ENCODE peak calls at places on chromosome 9, in ten cellular contexts. K, E, X, W, F, G, Y, C, H and S are unnamed samples.

GRCh38 chr9:6068983-6069382 is 53.6 kb upstream of the RANBP6 start:
- DNase-seq in K (no peak), E (no peak), F (no peak), C (no peak), X (no peak), H (no peak), G (no peak), Y (no peak), W (no peak), S (no peak)

GRCh38 chr9:131755541-131756198 is 15.8 kb upstream of the RAPGEF1 start:
- DNase-seq in H (peak; percentile 74), E (peak; percentile 89), K (peak; percentile 90), W (peak; percentile 73), X (peak; percentile 84), G (peak; percentile 79), C (peak; percentile 61), F (peak; percentile 90), Y (peak; percentile 95), S (peak; percentile 70)

GRCh38 chr9:127904518-127904887 is 5.1 kb upstream of the ST6GALNAC6 start:
- DNase-seq in G (no peak), H (peak; percentile 60), F (no peak), W (no peak), X (peak; percentile 49), Y (peak; percentile 69), E (peak; percentile 29), K (no peak), C (no peak), S (peak; percentile 50)

GRCh38 chr9:127586537-127586936 is 25.5 kb upstream of the STXBP1 start:
- DNase-seq in F (peak; percentile 87), Y (peak; percentile 92), G (peak; percentile 65), C (no peak), X (peak; percentile 86), K (peak; percentile 76), H (peak; percentile 75), E (peak; percentile 64), W (peak; percentile 76), S (peak; percentile 61)

GRCh38 chr9:81490605-81491331 is 198.6 kb downstream of the TLE1 start:
- DNase-seq in C (peak; percentile 96), F (no peak), K (no peak), X (peak; percentile 59), H (no peak), Y (no peak), W (peak; percentile 86), E (no peak), G (no peak), S (peak; percentile 83)

GRCh38 chr9:108545446-108545845 is 310.3 kb downstream of the ACTL7B start:
- DNase-seq in C (no peak), W (no peak), G (no peak), X (no peak), F (no peak), H (no peak), Y (no peak), E (no peak), K (no peak), S (no peak)

GRCh38 chr9:84121991-84122523 is 141.5 kb downstream of the RMI1 start:
- DNase-seq in E (no peak), H (no peak), Y (no peak), K (no peak), F (no peak), G (no peak), X (peak; percentile 93), W (peak; percentile 65), C (peak; percentile 77), S (no peak)

GRCh38 chr9:126689027-126689825 is 75.5 kb downstream of the LMX1B start:
- DNase-seq in W (no peak), E (no peak), C (no peak), H (no peak), Y (no peak), K (no peak), G (no peak), X (no peak), F (no peak), S (no peak)

GRCh38 chr9:36868591-36869282 is 165.3 kb downstream of the PAX5 start:
- DNase-seq in Y (no peak), K (no peak), X (no peak), G (no peak), W (no peak), H (no peak), E (no peak), C (no peak), F (no peak), S (no peak)

GRCh38 chr9:87810691-87811178 is 71.9 kb upstream of the SPATA31E1 start:
- DNase-seq in C (no peak), Y (no peak), W (no peak), F (no peak), E (no peak), G (no peak), X (no peak), K (no peak), H (no peak), S (no peak)

DNA sequence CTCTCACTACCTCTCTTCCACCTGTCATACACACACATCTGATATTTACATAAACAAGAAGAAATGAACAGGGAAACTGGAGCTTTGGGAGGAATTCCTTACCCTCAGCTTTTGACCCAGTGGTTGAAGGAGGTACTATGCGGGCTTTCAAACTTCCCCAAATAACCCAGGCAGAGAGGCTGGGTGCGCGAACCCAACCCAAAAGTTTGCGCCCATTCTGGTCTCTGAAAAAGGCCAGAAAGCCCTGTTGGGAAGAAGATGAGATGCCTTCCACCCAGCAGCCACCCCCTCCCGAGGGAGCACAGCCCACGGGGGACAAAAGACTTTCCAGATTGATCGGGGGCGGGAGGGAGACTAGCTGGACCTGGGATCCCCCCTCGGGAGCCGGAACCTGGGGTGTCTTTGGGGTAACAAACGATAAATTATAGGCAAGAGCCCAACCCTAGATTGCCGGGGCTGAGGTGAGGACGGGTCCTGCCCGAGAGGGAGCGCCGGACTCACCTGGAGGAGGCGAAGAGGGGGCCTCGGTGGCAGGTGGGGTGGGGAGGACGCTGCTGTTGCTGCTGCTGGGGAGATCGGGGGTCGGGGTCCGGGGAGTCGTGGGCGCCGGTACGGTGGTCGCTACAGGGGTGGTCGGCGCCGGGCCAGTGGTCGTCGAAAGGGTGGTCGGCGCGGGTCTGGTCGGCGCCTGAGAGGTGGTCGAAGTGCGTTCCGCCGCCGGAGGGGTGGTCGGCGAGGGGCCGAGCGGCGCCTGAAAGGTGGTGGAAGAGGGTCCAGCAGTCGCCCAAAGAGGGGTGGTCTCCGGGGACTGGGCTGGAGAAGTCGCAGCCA is 798 bp downstream of the MEGF9 start:
- DNase-seq in E (peak; percentile 16), C (no peak), X (no peak), F (no peak), H (no peak), G (peak; percentile 38), K (no peak), Y (peak; percentile 71), W (no peak), S (no peak)
- TF ChIP-seq CTCF in E (no peak), C (peak; percentile 5), X (no peak), F (no peak), H (no peak), G (no peak), K (no peak), Y (peak; percentile 37), W (no peak), S (no peak)

DNA sequence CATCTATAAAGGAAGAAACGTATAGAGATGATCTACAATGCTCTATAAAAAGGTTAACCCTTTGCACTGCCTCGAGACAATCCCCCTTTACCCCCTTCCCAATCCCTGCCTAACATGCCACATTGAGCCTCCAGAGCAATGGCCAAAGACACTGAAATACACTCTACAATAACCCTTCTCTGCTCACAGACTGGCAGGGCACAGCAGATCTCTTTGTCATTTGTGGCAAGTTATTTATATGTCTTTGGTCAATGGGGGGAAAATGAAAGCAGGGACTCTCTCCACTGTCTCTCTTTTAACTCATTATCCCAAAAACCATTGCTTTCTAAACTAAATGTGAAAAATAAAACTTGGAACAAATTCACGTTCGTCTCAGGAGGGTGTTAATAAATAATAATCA is 51.7 kb downstream of the PTCH1 start:
- DNase-seq in F (no peak), K (no peak), E (no peak), W (no peak), Y (no peak), X (no peak), G (no peak), C (no peak), H (no peak), S (no peak)
- H3K36me3 ChIP-seq in F (peaks cover 73% of the 10 kb centered on the region), K (peaks cover 75% of the 10 kb centered on the region), E (peaks cover 35% of the 10 kb centered on the region), W (peaks cover 42% of the 10 kb centered on the region), Y (peaks cover 77% of the 10 kb centered on the region), X (peaks cover 39% of the 10 kb centered on the region), G (peaks cover 75% of the 10 kb centered on the region), C (peaks cover 4% of the 10 kb centered on the region), H (peaks cover 60% of the 10 kb centered on the region), S (peaks cover 1% of the 10 kb centered on the region)

DNA sequence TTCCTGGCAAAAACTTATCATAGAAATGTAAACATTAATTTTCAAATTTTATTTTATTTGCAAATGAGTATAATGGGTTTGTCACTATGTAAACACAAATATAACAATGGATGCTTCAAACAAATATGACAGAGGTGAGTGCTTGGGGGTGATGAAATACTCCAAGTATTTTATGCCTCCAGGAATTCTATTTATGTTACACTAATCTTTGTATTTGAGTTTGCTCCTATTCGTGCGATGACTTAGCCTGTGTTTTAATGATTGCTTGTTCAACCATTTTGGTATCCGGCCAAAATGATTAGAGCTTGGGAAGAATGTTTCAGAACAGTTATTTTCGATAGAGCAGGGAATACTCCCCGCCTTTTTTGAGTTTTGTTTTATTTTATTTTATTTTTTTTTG is 5.0 kb downstream of the DMRT2 start:
- DNase-seq in W (no peak), E (no peak), C (no peak), Y (no peak), K (no peak), F (no peak), X (no peak), G (no peak), H (no peak), S (peak; percentile 93)
- H3K27me3 ChIP-seq in W (peaks cover 39% of the 10 kb centered on the region), E (peaks cover 20% of the 10 kb centered on the region), C (peaks cover 40% of the 10 kb centered on the region), Y (peaks cover 78% of the 10 kb centered on the region), K (peaks cover 75% of the 10 kb centered on the region), F (peaks cover 24% of the 10 kb centered on the region), X (peaks cover 70% of the 10 kb centered on the region), G (peaks cover 81% of the 10 kb centered on the region), H (no peaks in the 10 kb centered on the region), S (no peaks in the 10 kb centered on the region)

GRCh38 chr9:33104111-33104415 is 27.6 kb upstream of the SMU1 start:
- DNase-seq in X (no peak), K (no peak), E (no peak), G (no peak), Y (no peak), H (no peak), F (no peak), C (no peak), W (no peak), S (no peak)
- TF ChIP-seq CTCF in X (no peak), K (no peak), E (no peak), G (no peak), Y (peak; percentile 29), H (no peak), F (no peak), C (no peak), W (no peak), S (no peak)